ENCODE peak calls at places on chromosomes 4 and X, in ten cellular contexts. I is GM03348; O is COR-L47; E is activated CD4-positive, alpha-beta T cell treated with anti-CD3 and anti-CD28 coated beads for 36 hours; A is ACHN; R is GM12891; Z is upper lobe of right lung; Y is right cardiac atrium; D is stimulated activated CD8-positive, alpha-beta memory T cell treated with anti-CD3 and anti-CD28 coated beads, Interleukin-2, amount 100 ng/mL, for 48 hours; T is type B pancreatic cell. X is an unnamed sample.

GRCh38 chr4:1050486-1051213 is 39.2 kb downstream of the FGFRL1 start:
- DNase-seq in I (no peak), O (no peak), E (no peak), A (no peak), R (no peak), Z (peak; percentile 58), Y (no peak), D (no peak), T (no peak), X (no peak)

GRCh38 chrX:71493111-71493613 is 39.7 kb upstream of the OGT start:
- DNase-seq in I (no peak), O (no peak), E (no peak), A (no peak), R (no peak), Z (no peak), Y (peak; percentile 18), D (no peak), T (no peak), X (no peak)

GRCh38 chrX:28709421-28709820 is 122.2 kb downstream of the IL1RAPL1 start:
- DNase-seq in I (no peak), O (no peak), E (no peak), A (no peak), R (no peak), Z (no peak), Y (no peak), D (no peak), T (no peak), X (no peak)

GRCh38 chrX:84469226-84469625 is 33.0 kb downstream of the HDX start:
- DNase-seq in I (no peak), O (peak; percentile 5), E (no peak), A (peak; percentile 17), R (no peak), Z (no peak), Y (no peak), D (no peak), T (no peak), X (no peak)

GRCh38 chr4:186886759-186887158 is 163.1 kb upstream of the FAT1 start:
- DNase-seq in I (no peak), O (no peak), E (no peak), A (peak; percentile 10), R (no peak), Z (no peak), Y (no peak), D (no peak), T (no peak), X (no peak)

GRCh38 chr4:54217642-54218486 is 11.2 kb upstream of the PDGFRA start:
- DNase-seq in I (peak; percentile 88), O (peak; percentile 67), E (peak; percentile 68), A (peak; percentile 70), R (peak; percentile 55), Z (peak; percentile 70), Y (peak; percentile 87), D (peak; percentile 15), T (peak; percentile 80), X (peak; percentile 67)

GRCh38 chrX:54530358-54530900 is 410 bp downstream of the GNL3L start:
- DNase-seq in I (peak; percentile 5), O (no peak), E (peak; percentile 10), A (no peak), R (no peak), Z (no peak), Y (no peak), D (no peak), T (no peak), X (no peak)

GRCh38 chrX:15790766-15791380 is 589 bp downstream of the ZRSR2 start:
- DNase-seq in I (peak; percentile 3), O (no peak), E (no peak), A (no peak), R (no peak), Z (no peak), Y (no peak), D (no peak), T (no peak), X (no peak)

GRCh38 chrX:21723097-21723496 is 34.8 kb downstream of the SMPX start:
- DNase-seq in I (peak; percentile 31), O (no peak), E (peak; percentile 12), A (no peak), R (no peak), Z (no peak), Y (no peak), D (no peak), T (no peak), X (no peak)

GRCh38 chr4:5940470-5941203 is 47.8 kb upstream of the CRMP1 start:
- DNase-seq in I (no peak), O (no peak), E (no peak), A (peak; percentile 5), R (no peak), Z (peak; percentile 38), Y (no peak), D (no peak), T (no peak), X (no peak)

GRCh38 chr4:184347251-184348239 is 126.8 kb downstream of the IRF2 start:
- DNase-seq in I (peak; percentile 27), O (no peak), E (no peak), A (no peak), R (no peak), Z (no peak), Y (peak; percentile 67), D (no peak), T (no peak), X (peak; percentile 48)

GRCh38 chr4:101175896-101176676 is 171.2 kb downstream of the PPP3CA start:
- DNase-seq in I (no peak), O (no peak), E (no peak), A (no peak), R (no peak), Z (no peak), Y (no peak), D (no peak), T (no peak), X (no peak)

GRCh38 chr4:133146192-133146573 is 2.9 kb upstream of the PCDH10 start:
- DNase-seq in I (no peak), O (no peak), E (no peak), A (no peak), R (no peak), Z (no peak), Y (no peak), D (no peak), T (no peak), X (no peak)

GRCh38 chrX:149950681-149951080 is 12.4 kb upstream of the EOLA2 start:
- DNase-seq in I (peak; percentile 39), O (no peak), E (peak; percentile 8), A (peak; percentile 23), R (no peak), Z (no peak), Y (no peak), D (no peak), T (no peak), X (peak; percentile 35)

GRCh38 chr4:176781739-176782100 is 11.0 kb downstream of the VEGFC start:
- DNase-seq in I (no peak), O (no peak), E (no peak), A (peak; percentile 60), R (no peak), Z (no peak), Y (no peak), D (no peak), T (no peak), X (no peak)

GRCh38 chrX:136879001-136879667 is 1.4 kb downstream of the RBMX start:
- DNase-seq in I (no peak), O (no peak), E (no peak), A (peak; percentile 14), R (no peak), Z (no peak), Y (no peak), D (no peak), T (no peak), X (no peak)

GRCh38 chrX:155995476-155995875 is 2.0 kb upstream of the IL9R start:
- DNase-seq in I (no peak), O (no peak), E (no peak), A (no peak), R (no peak), Z (no peak), Y (no peak), D (no peak), T (no peak), X (no peak)

GRCh38 chrX:21056636-21057035 is 317.6 kb upstream of the CNKSR2 start:
- DNase-seq in I (no peak), O (no peak), E (no peak), A (no peak), R (no peak), Z (no peak), Y (no peak), D (no peak), T (no peak), X (peak; percentile 15)

GRCh38 chrX:9252182-9252581 is 212.7 kb upstream of the TBL1X start:
- DNase-seq in I (no peak), O (no peak), E (no peak), A (no peak), R (no peak), Z (no peak), Y (no peak), D (no peak), T (no peak), X (no peak)

GRCh38 chr4:4860381-4860802 is 927 bp downstream of the MSX1 start:
- DNase-seq in I (peak; percentile 56), O (no peak), E (no peak), A (peak; percentile 46), R (no peak), Z (no peak), Y (no peak), D (no peak), T (no peak), X (no peak)

GRCh38 chr4:72770708-72771107 is 201.7 kb upstream of the ADAMTS3 start:
- DNase-seq in I (no peak), O (no peak), E (no peak), A (no peak), R (no peak), Z (no peak), Y (no peak), D (no peak), T (no peak), X (no peak)

GRCh38 chr4:89111833-89112563 is 665 bp downstream of the TIGD2 start:
- DNase-seq in I (peak; percentile 57), O (no peak), E (no peak), A (peak; percentile 13), R (no peak), Z (no peak), Y (no peak), D (no peak), T (no peak), X (peak; percentile 46)

GRCh38 chrX:53481093-53481492 is 46.9 kb upstream of the HSD17B10 start:
- DNase-seq in I (no peak), O (peak; percentile 0), E (peak; percentile 21), A (peak; percentile 3), R (no peak), Z (no peak), Y (no peak), D (no peak), T (no peak), X (no peak)

GRCh38 chr4:69750346-69750745 is 10.1 kb downstream of the SULT1B1 start:
- DNase-seq in I (no peak), O (no peak), E (no peak), A (no peak), R (no peak), Z (no peak), Y (no peak), D (no peak), T (no peak), X (no peak)

GRCh38 chr4:90445380-90445779 is 318.2 kb downstream of the CCSER1 start:
- DNase-seq in I (no peak), O (no peak), E (no peak), A (no peak), R (no peak), Z (no peak), Y (no peak), D (no peak), T (no peak), X (no peak)

GRCh38 chr4:4658051-4658450 is 116.2 kb upstream of the STX18 start:
- DNase-seq in I (no peak), O (no peak), E (no peak), A (no peak), R (no peak), Z (no peak), Y (no peak), D (no peak), T (no peak), X (no peak)

X was measured in NCI-H460.